ENCODE peak calls at places on chromosome 10, in seven cellular contexts. M is GF-D8, W is ELF-1, N is GM13977, H is fibroblast of pulmonary artery, C is cerebellar cortex, E is COR-L47. I is an unnamed sample.
A peak's percentile ranks its signal among the peaks of the same experiment; 100 is the strongest.

GRCh38 chr10:10915215-10915614 is 102.5 kb upstream of the CELF2 start:
- DNase-seq in E (no peak), H (no peak), N (no peak), W (no peak), M (no peak), C (no peak), I (no peak)

GRCh38 chr10:132546567-132547420 is 9.2 kb downstream of the INPP5A start:
- DNase-seq in E (no peak), H (no peak), W (no peak), M (peak; percentile 81), N (peak; percentile 27), C (peak; percentile 41), I (no peak)

GRCh38 chr10:785539-786214 is 96.2 kb upstream of the DIP2C start:
- DNase-seq in N (peak; percentile 12), E (no peak), M (no peak), H (no peak), C (no peak), W (no peak), I (no peak)

GRCh38 chr10:613217-613616 is 76.3 kb downstream of the DIP2C start:
- DNase-seq in H (no peak), N (no peak), E (peak; percentile 79), C (no peak), W (peak; percentile 52), M (no peak), I (no peak)

GRCh38 chr10:13560597-13560996 is 26.2 kb upstream of the PRPF18 start:
- DNase-seq in M (no peak), E (no peak), N (no peak), H (peak; percentile 18), C (no peak), W (no peak), I (peak; percentile 86)

GRCh38 chr10:131930586-131931330 is 29.9 kb downstream of the PPP2R2D start:
- DNase-seq in M (no peak), N (no peak), C (no peak), W (no peak), H (no peak), E (no peak), I (no peak)

GRCh38 chr10:8272794-8273425 is 218.4 kb downstream of the GATA3 start:
- DNase-seq in W (no peak), H (no peak), N (no peak), C (no peak), E (no peak), M (no peak), I (no peak)

GRCh38 chr10:59387951-59388431 is 25.6 kb upstream of the FAM13C start:
- DNase-seq in M (no peak), W (no peak), E (no peak), H (peak; percentile 90), N (no peak), C (no peak), I (peak; percentile 98)

GRCh38 chr10:110834622-110835219 is 37.0 kb upstream of the PDCD4 start:
- DNase-seq in C (no peak), M (peak; percentile 9), N (no peak), E (no peak), H (peak; percentile 25), W (peak; percentile 86), I (no peak)

GRCh38 chr10:24255907-24256306 is 47.0 kb downstream of the KIAA1217 start:
- DNase-seq in H (no peak), N (no peak), C (no peak), E (no peak), W (peak; percentile 83), M (no peak), I (no peak)

GRCh38 chr10:44619521-44619920 is 234.6 kb upstream of the CXCL12 start:
- DNase-seq in W (no peak), N (no peak), E (no peak), H (no peak), C (no peak), M (no peak), I (no peak)

GRCh38 chr10:62071846-62072281 is 170.4 kb downstream of the ARID5B start:
- DNase-seq in M (no peak), C (no peak), H (no peak), E (no peak), N (no peak), W (no peak), I (peak; percentile 69)

GRCh38 chr10:93384006-93384405 is 98.1 kb downstream of the MYOF start:
- DNase-seq in C (peak; percentile 25), M (no peak), W (peak; percentile 79), N (no peak), E (no peak), H (no peak), I (peak; percentile 94)

GRCh38 chr10:126670056-126670743 is at the start of gene C10orf90:
- DNase-seq in W (no peak), E (no peak), N (no peak), C (no peak), M (no peak), H (no peak), I (peak; percentile 63)

GRCh38 chr10:77084431-77085144 is 553.0 kb downstream of the KCNMA1 start:
- DNase-seq in E (no peak), M (no peak), H (peak; percentile 18), W (no peak), C (no peak), N (no peak), I (no peak)

GRCh38 chr10:106795619-106796018 is 368.9 kb downstream of the SORCS1 start:
- DNase-seq in E (no peak), M (no peak), C (no peak), W (peak; percentile 39), N (peak; percentile 36), H (no peak), I (no peak)

GRCh38 chr10:15416034-15416433 is 44.9 kb upstream of the FAM171A1 start:
- DNase-seq in H (no peak), W (no peak), M (no peak), N (no peak), C (no peak), E (no peak), I (no peak)

GRCh38 chr10:113499066-113499465 is 53.8 kb upstream of the HABP2 start:
- DNase-seq in W (no peak), N (no peak), H (no peak), C (no peak), M (no peak), E (no peak), I (no peak)

GRCh38 chr10:22252801-22253577 is 35.2 kb upstream of the EBLN1 start:
- DNase-seq in W (peak; percentile 52), M (no peak), H (peak; percentile 10), C (peak; percentile 22), N (peak; percentile 63), E (no peak), I (no peak)

GRCh38 chr10:14571866-14572507 is 202.7 kb downstream of the FAM107B start:
- DNase-seq in M (no peak), N (peak; percentile 40), H (peak; percentile 60), E (no peak), W (no peak), C (no peak), I (no peak)

GRCh38 chr10:129622736-129623135 is 155.7 kb downstream of the MGMT start:
- DNase-seq in N (no peak), W (no peak), H (no peak), C (no peak), M (no peak), E (no peak), I (no peak)

GRCh38 chr10:13717936-13718772 is 131.4 kb downstream of the PRPF18 start:
- DNase-seq in W (peak; percentile 45), E (no peak), M (peak; percentile 68), N (no peak), H (peak; percentile 92), C (no peak), I (peak; percentile 98)

GRCh38 chr10:114779803-114780609 is 41.6 kb upstream of the FHIP2A start:
- DNase-seq in M (no peak), E (no peak), C (no peak), W (no peak), N (no peak), H (peak; percentile 84), I (peak; percentile 82)

GRCh38 chr10:128463991-128464755 is 337.9 kb upstream of the MKI67 start:
- DNase-seq in C (peak; percentile 29), N (no peak), W (no peak), E (no peak), H (peak; percentile 55), M (peak; percentile 26), I (peak; percentile 57)

GRCh38 chr10:32972454-32972853 is 14.4 kb upstream of the ITGB1 start:
- DNase-seq in E (no peak), M (no peak), C (peak; percentile 31), H (no peak), N (no peak), W (no peak), I (no peak)

GRCh38 chr10:43390791-43391190 is 18.2 kb downstream of the HNRNPF start:
- DNase-seq in E (no peak), W (peak; percentile 60), N (no peak), H (peak; percentile 67), C (peak; percentile 70), M (no peak), I (peak; percentile 48)

GRCh38 chr10:98272690-98273453 is 4.9 kb upstream of the LOXL4 start:
- DNase-seq in C (no peak), H (no peak), W (no peak), N (no peak), E (no peak), M (no peak), I (no peak)

GRCh38 chr10:71015674-71016073 is 127.3 kb upstream of the PCBD1 start:
- DNase-seq in M (no peak), E (no peak), H (peak; percentile 28), N (no peak), C (no peak), W (no peak), I (no peak)

GRCh38 chr10:114795039-114795438 is 26.5 kb upstream of the FHIP2A start:
- DNase-seq in M (no peak), W (no peak), E (no peak), C (no peak), N (no peak), H (no peak), I (no peak)

GRCh38 chr10:101536800-101537199 is 51.3 kb downstream of the POLL start:
- DNase-seq in M (no peak), C (peak; percentile 46), N (peak; percentile 51), H (peak; percentile 44), W (no peak), E (no peak), I (peak; percentile 29)

GRCh38 chr10:12357525-12358151 is 8.3 kb downstream of the CAMK1D start:
- DNase-seq in M (no peak), N (no peak), H (no peak), W (no peak), C (peak; percentile 28), E (no peak), I (no peak)

GRCh38 chr10:31554556-31554955 is 235.5 kb downstream of the ZEB1 start:
- DNase-seq in C (no peak), W (no peak), M (no peak), E (no peak), H (peak; percentile 58), N (no peak), I (peak; percentile 91)

GRCh38 chr10:4725917-4726606 is 99.9 kb upstream of the AKR1E2 start:
- DNase-seq in N (no peak), E (no peak), H (peak; percentile 82), M (no peak), C (no peak), W (no peak), I (peak; percentile 82)

GRCh38 chr10:129958686-129959543 is 5.2 kb downstream of the EBF3 start:
- DNase-seq in M (no peak), W (peak; percentile 61), N (no peak), H (peak; percentile 20), C (no peak), E (no peak), I (no peak)

GRCh38 chr10:21003240-21003822 is 106.2 kb upstream of the NEBL start:
- DNase-seq in C (no peak), E (no peak), H (no peak), M (no peak), W (no peak), N (no peak), I (no peak)

I was measured in RPMI7951.